ENCODE peak calls at places on chromosomes 16 and 17, in nine cellular contexts. F is HepG2, H is stomach, C is psoas muscle, K is A549, V is IMR-90, J is neural progenitor cell, Z is H1, E is lung. L is an unnamed sample.

GRCh38 chr17:804541-805435 is 22.6 kb downstream of the MRM3 start:
- DNase-seq in C (peak; percentile 46), V (no peak), K (no peak), F (no peak), J (peak; percentile 48), E (no peak), Z (no peak), H (no peak), L (no peak)

GRCh38 chr17:248337-249235 is 67.1 kb upstream of the DOC2B start:
- DNase-seq in K (no peak), H (no peak), C (peak; percentile 39), V (no peak), J (no peak), F (no peak), E (no peak), Z (no peak), L (no peak)

GRCh38 chr16:86883583-86884188 is 305.3 kb downstream of the FOXL1 start:
- DNase-seq in J (peak; percentile 34), C (no peak), V (no peak), K (no peak), F (no peak), H (no peak), Z (no peak), E (no peak), L (no peak)

GRCh38 chr16:51982715-51983680 is 563.9 kb downstream of the TOX3 start:
- DNase-seq in C (no peak), J (peak; percentile 84), Z (no peak), F (peak; percentile 67), K (peak; percentile 76), E (peak; percentile 53), H (peak; percentile 52), V (peak; percentile 78), L (no peak)

GRCh38 chr17:74528491-74529199 is 2.6 kb downstream of the CD300LB start:
- DNase-seq in E (peak; percentile 58), Z (no peak), H (peak; percentile 26), K (no peak), C (peak; percentile 25), V (no peak), J (no peak), F (no peak), L (peak; percentile 43)

GRCh38 chr17:27106982-27107360 is 186.9 kb upstream of the WSB1 start:
- DNase-seq in J (no peak), V (no peak), H (no peak), C (no peak), Z (no peak), K (no peak), F (no peak), E (no peak), L (no peak)

GRCh38 chr17:57548421-57549385 is 196.4 kb downstream of the CCDC182 start:
- DNase-seq in F (peak; percentile 81), V (no peak), H (no peak), K (no peak), E (no peak), J (no peak), Z (no peak), C (no peak), L (no peak)

GRCh38 chr17:28041844-28042656 is 427 bp upstream of the NLK start:
- DNase-seq in Z (no peak), J (no peak), F (no peak), K (no peak), H (no peak), V (peak; percentile 31), C (no peak), E (no peak), L (no peak)

GRCh38 chr17:43931062-43931571 is 11.2 kb downstream of the PPY start:
- DNase-seq in V (no peak), H (no peak), K (peak; percentile 54), C (no peak), J (no peak), F (peak; percentile 92), E (no peak), Z (no peak), L (no peak)

GRCh38 chr17:47739150-47739549 is 6.1 kb downstream of the TBX21 start:
- DNase-seq in J (no peak), F (no peak), V (no peak), C (no peak), H (peak; percentile 17), Z (no peak), E (no peak), K (no peak), L (no peak)

GRCh38 chr17:56887552-56888467 is 26.0 kb downstream of the TRIM25 start:
- DNase-seq in Z (no peak), C (no peak), E (no peak), F (peak; percentile 72), V (peak; percentile 12), K (no peak), H (peak; percentile 66), J (no peak), L (no peak)

GRCh38 chr17:10117581-10118001 is 80.8 kb downstream of the GAS7 start:
- DNase-seq in Z (no peak), H (no peak), F (peak; percentile 9), E (no peak), C (no peak), K (no peak), J (no peak), V (peak; percentile 26), L (no peak)

GRCh38 chr17:18280766-18281165 is 20.3 kb downstream of the MIEF2 start:
- DNase-seq in V (peak; percentile 27), F (no peak), J (no peak), H (no peak), Z (no peak), C (peak; percentile 19), K (no peak), E (no peak), L (no peak)

GRCh38 chr16:57908409-57908987 is 62.4 kb downstream of the CNGB1 start:
- DNase-seq in F (no peak), H (no peak), J (no peak), E (no peak), Z (no peak), K (no peak), V (no peak), C (no peak), L (no peak)

GRCh38 chr17:17421346-17422216 is 55.2 kb upstream of the MED9 start:
- DNase-seq in F (no peak), J (no peak), C (peak; percentile 10), H (no peak), V (no peak), Z (no peak), K (no peak), E (no peak), L (no peak)

GRCh38 chr16:80530479-80530878 is 10.3 kb upstream of the DYNLRB2 start:
- DNase-seq in E (no peak), Z (no peak), K (no peak), H (no peak), C (no peak), J (no peak), V (no peak), F (no peak), L (no peak)

GRCh38 chr16:80526418-80527061 is 14.3 kb upstream of the DYNLRB2 start:
- DNase-seq in K (peak; percentile 62), V (peak; percentile 55), C (no peak), E (no peak), Z (no peak), J (peak; percentile 78), H (peak; percentile 48), F (peak; percentile 60), L (no peak)

GRCh38 chr16:80525420-80525819 is 15.4 kb upstream of the DYNLRB2 start:
- DNase-seq in J (no peak), E (no peak), K (no peak), C (no peak), H (no peak), F (no peak), Z (no peak), V (no peak), L (no peak)

DNA sequence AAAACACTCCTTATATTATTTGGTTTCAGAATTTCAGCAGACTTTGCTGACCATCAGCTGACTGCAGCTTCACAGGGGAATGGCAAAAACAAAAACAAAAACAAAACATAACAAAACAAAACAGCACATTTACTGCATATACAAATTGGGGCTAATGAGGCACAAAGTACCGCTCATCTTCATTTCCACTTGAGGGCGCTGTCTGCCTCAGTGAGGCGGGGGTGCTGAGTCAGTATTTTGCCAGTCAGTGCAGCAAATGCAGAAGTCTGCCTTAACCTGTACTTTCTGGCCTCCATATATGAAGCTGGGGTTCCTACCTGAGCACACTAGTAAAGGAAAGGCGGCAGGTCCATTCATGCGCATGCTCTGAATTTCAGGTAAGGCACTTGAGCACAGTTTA is 13.5 kb upstream of the DYNLRB2 start:
- DNase-seq in H (no peak), K (peak; percentile 37), E (no peak), J (peak; percentile 67), F (peak; percentile 15), V (peak; percentile 11), Z (no peak), C (no peak), L (no peak)
- TF ChIP-seq CTCF in H (no peak), K (peak; percentile 27), E (no peak), J (peak; percentile 79), F (peak; percentile 63), V (peak; percentile 55), Z (peak; percentile 80), C (no peak), L (no peak)

GRCh38 chr17:68289473-68289872 is 1.5 kb downstream of the SLC16A6 start:
- DNase-seq in Z (no peak), F (no peak), H (no peak), J (no peak), E (no peak), K (no peak), V (no peak), C (no peak), L (no peak)
- H3K27ac ChIP-seq in Z (no peak overlapping the region), F (no peak overlapping the region), H (no peak overlapping the region), J (no peak overlapping the region), E (no peak overlapping the region), K (no peak overlapping the region), V (no peak overlapping the region), C (peak overlapping the region; percentile 90), L (no peak overlapping the region)

GRCh38 chr17:29116652-29117439 is 63.4 kb downstream of the MYO18A start:
- DNase-seq in C (peak; percentile 93), Z (peak; percentile 57), F (peak; percentile 18), E (peak; percentile 76), H (peak; percentile 82), K (peak; percentile 82), J (peak; percentile 88), V (peak; percentile 47), L (no peak)

GRCh38 chr17:29115906-29116651 is 64.1 kb downstream of the MYO18A start:
- DNase-seq in V (peak; percentile 55), F (peak; percentile 36), E (peak; percentile 34), K (peak; percentile 78), Z (peak; percentile 70), J (peak; percentile 75), C (no peak), H (no peak), L (no peak)

GRCh38 chr17:29119265-29119664 is 60.9 kb downstream of the MYO18A start:
- DNase-seq in C (no peak), F (no peak), Z (no peak), H (no peak), V (no peak), J (no peak), E (no peak), K (no peak), L (no peak)

GRCh38 chr17:29115435-29115834 is 64.8 kb downstream of the MYO18A start:
- DNase-seq in F (no peak), C (no peak), J (no peak), Z (no peak), V (no peak), K (no peak), E (no peak), H (no peak), L (no peak)

GRCh38 chr17:29117440-29117753 is 62.8 kb downstream of the MYO18A start:
- DNase-seq in Z (no peak), C (no peak), E (no peak), H (no peak), F (no peak), V (no peak), K (no peak), J (no peak), L (no peak)
- TF ChIP-seq CTCF in Z (no peak), C (peak; percentile 3), E (no peak), H (no peak), F (no peak), V (no peak), K (no peak), J (no peak), L (no peak)

GRCh38 chr17:35716897-35717839 is 14.3 kb upstream of the RASL10B start:
- DNase-seq in H (no peak), C (no peak), E (no peak), Z (no peak), K (no peak), V (peak; percentile 9), J (no peak), F (no peak), L (no peak)
- H3K27ac ChIP-seq in H (no peak overlapping the region), C (peak overlapping the region; percentile 60), E (peak overlapping the region; percentile 39), Z (no peak overlapping the region), K (no peak overlapping the region), V (no peak overlapping the region), J (no peak overlapping the region), F (no peak overlapping the region), L (peak overlapping the region; percentile 26)

L was measured in coronary artery.